ENCODE peak calls at places on chromosome 18, in five cellular contexts. One of them, this sample, is unnamed.
A peak's percentile ranks its signal among the peaks of the same experiment; 100 is the strongest.

GRCh38 chr18:79476918-79477685 is 81.4 kb downstream of the NFATC1 start:
- DNase-seq in GM23338: no peak
- DNase-seq in stimulated activated CD8-positive, alpha-beta memory T cell treated with anti-CD3 and anti-CD28 coated beads, Interleukin-15, amount 100 ng/mL, for 4 hours: no peak
- DNase-seq in AG10803: no peak
- DNase-seq in bronchial epithelial cell: no peak
- DNase-seq in this sample: no peak

GRCh38 chr18:9987355-9987754 is 73.5 kb downstream of the VAPA start:
- DNase-seq in stimulated activated CD8-positive, alpha-beta memory T cell treated with anti-CD3 and anti-CD28 coated beads, Interleukin-15, amount 100 ng/mL, for 4 hours: no peak
- DNase-seq in AG10803: no peak
- DNase-seq in GM23338: no peak
- DNase-seq in bronchial epithelial cell: no peak
- DNase-seq in this sample: no peak

GRCh38 chr18:61980355-61980754 is 87.5 kb upstream of the RNF152 start:
- DNase-seq in AG10803: peak; percentile 35
- DNase-seq in GM23338: no peak
- DNase-seq in stimulated activated CD8-positive, alpha-beta memory T cell treated with anti-CD3 and anti-CD28 coated beads, Interleukin-15, amount 100 ng/mL, for 4 hours: no peak
- DNase-seq in bronchial epithelial cell: no peak
- DNase-seq in this sample: no peak

GRCh38 chr18:11990541-11990940 is 9.2 kb downstream of the IMPA2 start:
- DNase-seq in GM23338: no peak
- DNase-seq in stimulated activated CD8-positive, alpha-beta memory T cell treated with anti-CD3 and anti-CD28 coated beads, Interleukin-15, amount 100 ng/mL, for 4 hours: no peak
- DNase-seq in AG10803: no peak
- DNase-seq in bronchial epithelial cell: no peak
- DNase-seq in this sample: no peak

GRCh38 chr18:37452697-37453385 is 112.8 kb downstream of the CELF4 start:
- DNase-seq in bronchial epithelial cell: peak; percentile 72
- DNase-seq in GM23338: no peak
- DNase-seq in AG10803: peak; percentile 49
- DNase-seq in stimulated activated CD8-positive, alpha-beta memory T cell treated with anti-CD3 and anti-CD28 coated beads, Interleukin-15, amount 100 ng/mL, for 4 hours: no peak
- DNase-seq in this sample: peak; percentile 12

GRCh38 chr18:79507546-79508480 is 112.1 kb downstream of the NFATC1 start:
- DNase-seq in bronchial epithelial cell: no peak
- DNase-seq in stimulated activated CD8-positive, alpha-beta memory T cell treated with anti-CD3 and anti-CD28 coated beads, Interleukin-15, amount 100 ng/mL, for 4 hours: no peak
- DNase-seq in GM23338: no peak
- DNase-seq in AG10803: peak; percentile 75
- DNase-seq in this sample: no peak

GRCh38 chr18:9914584-9915290 is 921 bp downstream of the VAPA start:
- DNase-seq in bronchial epithelial cell: peak; percentile 80
- DNase-seq in stimulated activated CD8-positive, alpha-beta memory T cell treated with anti-CD3 and anti-CD28 coated beads, Interleukin-15, amount 100 ng/mL, for 4 hours: peak; percentile 62
- DNase-seq in AG10803: peak; percentile 74
- DNase-seq in GM23338: peak; percentile 54
- DNase-seq in this sample: peak; percentile 66

GRCh38 chr18:28582724-28583123 is 405.8 kb upstream of the CDH2 start:
- DNase-seq in stimulated activated CD8-positive, alpha-beta memory T cell treated with anti-CD3 and anti-CD28 coated beads, Interleukin-15, amount 100 ng/mL, for 4 hours: no peak
- DNase-seq in bronchial epithelial cell: no peak
- DNase-seq in GM23338: no peak
- DNase-seq in AG10803: no peak
- DNase-seq in this sample: no peak

GRCh38 chr18:80108739-80109675 is at the start of gene ADNP2:
- DNase-seq in bronchial epithelial cell: peak; percentile 93
- DNase-seq in stimulated activated CD8-positive, alpha-beta memory T cell treated with anti-CD3 and anti-CD28 coated beads, Interleukin-15, amount 100 ng/mL, for 4 hours: peak; percentile 72
- DNase-seq in AG10803: peak; percentile 90
- DNase-seq in GM23338: peak; percentile 99
- DNase-seq in this sample: peak; percentile 92

GRCh38 chr18:27793013-27793412 is 383.9 kb downstream of the CDH2 start:
- DNase-seq in GM23338: no peak
- DNase-seq in AG10803: no peak
- DNase-seq in stimulated activated CD8-positive, alpha-beta memory T cell treated with anti-CD3 and anti-CD28 coated beads, Interleukin-15, amount 100 ng/mL, for 4 hours: no peak
- DNase-seq in bronchial epithelial cell: no peak
- DNase-seq in this sample: no peak

GRCh38 chr18:36130039-36130831 is 536 bp downstream of the ELP2 start:
- DNase-seq in stimulated activated CD8-positive, alpha-beta memory T cell treated with anti-CD3 and anti-CD28 coated beads, Interleukin-15, amount 100 ng/mL, for 4 hours: no peak
- DNase-seq in AG10803: peak; percentile 5
- DNase-seq in GM23338: no peak
- DNase-seq in bronchial epithelial cell: no peak
- DNase-seq in this sample: no peak

GRCh38 chr18:42028232-42028832 is 73.3 kb downstream of the PIK3C3 start:
- DNase-seq in bronchial epithelial cell: peak; percentile 25
- DNase-seq in stimulated activated CD8-positive, alpha-beta memory T cell treated with anti-CD3 and anti-CD28 coated beads, Interleukin-15, amount 100 ng/mL, for 4 hours: no peak
- DNase-seq in AG10803: peak; percentile 58
- DNase-seq in GM23338: peak; percentile 55
- DNase-seq in this sample: no peak

GRCh38 chr18:58567453-58568196 is 61.3 kb downstream of the ALPK2 start:
- DNase-seq in bronchial epithelial cell: peak; percentile 98
- DNase-seq in AG10803: peak; percentile 97
- DNase-seq in stimulated activated CD8-positive, alpha-beta memory T cell treated with anti-CD3 and anti-CD28 coated beads, Interleukin-15, amount 100 ng/mL, for 4 hours: no peak
- DNase-seq in GM23338: no peak
- DNase-seq in this sample: peak; percentile 100

GRCh38 chr18:6855767-6856166 is 126.3 kb downstream of the ARHGAP28 start:
- DNase-seq in bronchial epithelial cell: no peak
- DNase-seq in AG10803: no peak
- DNase-seq in GM23338: no peak
- DNase-seq in stimulated activated CD8-positive, alpha-beta memory T cell treated with anti-CD3 and anti-CD28 coated beads, Interleukin-15, amount 100 ng/mL, for 4 hours: no peak
- DNase-seq in this sample: no peak

GRCh38 chr18:11857177-11857887 is 6.1 kb downstream of the CHMP1B start:
- DNase-seq in stimulated activated CD8-positive, alpha-beta memory T cell treated with anti-CD3 and anti-CD28 coated beads, Interleukin-15, amount 100 ng/mL, for 4 hours: no peak
- DNase-seq in bronchial epithelial cell: peak; percentile 100
- DNase-seq in GM23338: peak; percentile 78
- DNase-seq in AG10803: peak; percentile 89
- DNase-seq in this sample: peak; percentile 100

GRCh38 chr18:2655153-2655953 is at the start of gene SMCHD1:
- DNase-seq in stimulated activated CD8-positive, alpha-beta memory T cell treated with anti-CD3 and anti-CD28 coated beads, Interleukin-15, amount 100 ng/mL, for 4 hours: peak; percentile 87
- DNase-seq in AG10803: peak; percentile 78
- DNase-seq in bronchial epithelial cell: peak; percentile 48
- DNase-seq in GM23338: peak; percentile 81
- DNase-seq in this sample: peak; percentile 33

This sample was measured in foreskin keratinocyte.